ENCODE peak calls at places on chromosome 14, in nine cellular contexts. R, L, C, J, H, W, M, Q and I are unnamed samples.

GRCh38 chr14:57390037-57390805 is at the start of gene NAA30:
- DNase-seq in Q (peak), J (peak), M (peak), W (peak), C (peak), R (peak), L (peak), H (peak), I (peak)

GRCh38 chr14:95220663-95221231 is 63.4 kb upstream of the DICER1 start:
- DNase-seq in H (peak), R (no peak), L (no peak), M (no peak), Q (no peak), W (no peak), C (no peak), J (no peak), I (no peak)

GRCh38 chr14:76977793-76978730 is 50.4 kb downstream of the IRF2BPL start:
- DNase-seq in M (no peak), W (peak), C (peak), L (peak), J (no peak), H (no peak), R (no peak), Q (peak), I (no peak)

GRCh38 chr14:75835156-75836141 is 146.3 kb downstream of the TGFB3 start:
- DNase-seq in R (no peak), C (no peak), Q (no peak), W (no peak), M (no peak), H (no peak), L (no peak), J (no peak), I (no peak)

GRCh38 chr14:73752297-73752992 is 38.3 kb upstream of the PNMA1 start:
- DNase-seq in L (no peak), R (no peak), J (no peak), M (no peak), H (peak), Q (no peak), C (peak), W (no peak), I (peak)

GRCh38 chr14:21104448-21105060 is 3.7 kb downstream of the TMEM253 start:
- DNase-seq in Q (peak), L (peak), M (peak), C (peak), J (peak), R (peak), H (peak), W (no peak), I (peak)

GRCh38 chr14:91897121-91897701 is 29.9 kb upstream of the TC2N start:
- DNase-seq in M (no peak), R (no peak), C (peak), H (peak), Q (no peak), L (no peak), J (no peak), W (no peak), I (peak)

GRCh38 chr14:73381379-73382013 is 76.8 kb downstream of the NUMB start:
- DNase-seq in L (no peak), R (no peak), Q (no peak), C (no peak), J (no peak), W (no peak), M (no peak), H (no peak), I (no peak)

GRCh38 chr14:101820283-101820798 is 58.8 kb downstream of the PPP2R5C start:
- DNase-seq in R (no peak), W (no peak), Q (no peak), L (no peak), H (no peak), C (no peak), J (no peak), M (no peak), I (no peak)

GRCh38 chr14:47442206-47442605 is 233.2 kb downstream of the MDGA2 start:
- DNase-seq in L (no peak), Q (no peak), H (peak), M (peak), W (no peak), J (peak), C (no peak), R (no peak), I (no peak)